ENCODE peak calls at places on chromosomes 16 and 17, in eight cellular contexts. O, J, Q, R, P, F, N and V are unnamed samples. For H3K27me3, the result is how much of the 10 kb centered on the place peaks cover.

GRCh38 chr17:78423961-78424747 is 45.7 kb downstream of the PGS1 start:
- DNase-seq in F (no peak), N (no peak), P (no peak), R (no peak), O (peak), Q (no peak), J (no peak), V (no peak)

GRCh38 chr16:84643677-84644076 is 4.6 kb upstream of the KLHL36 start:
- DNase-seq in J (no peak), Q (no peak), P (no peak), N (no peak), R (no peak), F (no peak), O (peak), V (peak)

GRCh38 chr16:50712568-50712914 is 19.1 kb downstream of the NOD2 start:
- DNase-seq in F (no peak), O (no peak), N (no peak), R (no peak), P (no peak), Q (no peak), J (no peak), V (no peak)

GRCh38 chr17:73090396-73091202 is 1.9 kb downstream of the SLC39A11 start:
- DNase-seq in Q (no peak), N (no peak), R (no peak), F (no peak), P (no peak), O (no peak), J (no peak), V (no peak)

GRCh38 chr16:74601131-74601871 is 5.6 kb downstream of the GLG1 start:
- DNase-seq in O (no peak), R (no peak), F (no peak), N (no peak), J (peak), Q (no peak), P (no peak), V (no peak)

GRCh38 chr17:17844500-17844899 is 7.7 kb upstream of the SREBF1 start:
- DNase-seq in N (no peak), J (no peak), P (no peak), R (no peak), Q (no peak), F (no peak), O (no peak), V (no peak)

GRCh38 chr17:75832164-75832651 is 12.0 kb downstream of the UNC13D start:
- DNase-seq in O (peak), J (peak), R (no peak), P (no peak), Q (no peak), N (peak), F (no peak), V (peak)

GRCh38 chr16:31185339-31185738 is 5.4 kb downstream of the FUS start:
- DNase-seq in F (no peak), Q (no peak), R (no peak), O (no peak), P (no peak), N (no peak), J (no peak), V (no peak)

GRCh38 chr17:17810374-17811248 is 26.2 kb downstream of the SREBF1 start:
- DNase-seq in P (no peak), N (peak), O (peak), Q (no peak), R (no peak), F (no peak), J (no peak), V (no peak)

GRCh38 chr16:84497836-84498610 is 6.4 kb downstream of the MEAK7 start:
- DNase-seq in O (no peak), F (no peak), Q (no peak), N (peak), J (no peak), P (no peak), R (no peak), V (no peak)

GRCh38 chr17:76317535-76317934 is 9.5 kb upstream of the QRICH2 start:
- DNase-seq in J (no peak), Q (no peak), O (no peak), P (no peak), F (no peak), N (no peak), R (no peak), V (no peak)

GRCh38 chr17:39624313-39624712 is 2.4 kb upstream of the PPP1R1B start:
- DNase-seq in Q (no peak), O (no peak), F (no peak), J (no peak), R (no peak), N (no peak), P (no peak), V (no peak)

GRCh38 chr17:31371511-31372097 is 19.9 kb upstream of the RAB11FIP4 start:
- DNase-seq in N (no peak), P (no peak), Q (no peak), O (peak), F (no peak), R (no peak), J (no peak), V (peak)

GRCh38 chr16:3495166-3495565 is at the start of gene C16orf90:
- DNase-seq in F (no peak), R (no peak), O (no peak), P (no peak), J (no peak), Q (no peak), N (no peak), V (no peak)

GRCh38 chr17:6677158-6677831 is 25.7 kb downstream of the C17orf100 start:
- DNase-seq in N (peak), J (no peak), Q (no peak), P (no peak), F (no peak), O (no peak), R (no peak), V (no peak)

GRCh38 chr17:63817736-63818385 is 9.4 kb upstream of the PSMC5 start:
- DNase-seq in P (no peak), J (no peak), Q (no peak), F (no peak), O (no peak), N (peak), R (no peak), V (no peak)

GRCh38 chr17:49157784-49158183 is 25.2 kb downstream of the B4GALNT2 start:
- DNase-seq in N (no peak), Q (no peak), R (no peak), F (no peak), P (no peak), J (peak), O (no peak), V (no peak)

GRCh38 chr16:58128721-58129096 is 472 bp downstream of the CFAP20 start:
- DNase-seq in P (peak), J (no peak), Q (peak), R (no peak), F (no peak), O (no peak), N (peak), V (peak)

GRCh38 chr16:85473326-85473725 is 139.8 kb upstream of the GSE1 start:
- DNase-seq in J (no peak), F (no peak), P (no peak), N (peak), R (no peak), Q (no peak), O (no peak), V (no peak)

GRCh38 chr16:4364196-4365013 is 7.2 kb upstream of the VASN start:
- DNase-seq in N (no peak), Q (no peak), O (no peak), P (no peak), R (no peak), J (no peak), F (no peak), V (no peak)

GRCh38 chr16:77297996-77298637 is 98.9 kb downstream of the SYCE1L start:
- DNase-seq in F (no peak), R (no peak), J (peak), Q (no peak), O (no peak), P (no peak), N (no peak), V (peak)

GRCh38 chr17:42111901-42112551 is 488 bp downstream of the DHX58 start:
- DNase-seq in N (peak), Q (no peak), O (peak), R (no peak), J (no peak), F (no peak), P (no peak), V (peak)

GRCh38 chr16:12337776-12338655 is 361.5 kb downstream of the SNX29 start:
- DNase-seq in Q (no peak), R (no peak), J (peak), O (no peak), N (no peak), F (no peak), P (no peak), V (no peak)

GRCh38 chr16:29775742-29776408 is 2.2 kb upstream of the ZG16 start:
- DNase-seq in F (no peak), J (peak), P (no peak), N (no peak), R (no peak), Q (no peak), O (peak), V (peak)

GRCh38 chr17:6064855-6065254 is 5.3 kb upstream of the WSCD1 start:
- DNase-seq in P (no peak), Q (no peak), R (no peak), O (no peak), J (no peak), N (no peak), F (no peak), V (no peak)

GRCh38 chr16:67278773-67279295 is 498 bp upstream of the PLEKHG4 start:
- DNase-seq in Q (peak), R (no peak), P (no peak), O (no peak), J (no peak), N (peak), F (no peak), V (peak)

GRCh38 chr17:48483471-48484131 is 47.2 kb downstream of the HOXB1 start:
- DNase-seq in F (no peak), Q (no peak), J (peak), R (peak), P (no peak), O (peak), N (peak), V (peak)

GRCh38 chr16:28903344-28904042 is 21.5 kb downstream of the RABEP2 start:
- DNase-seq in P (no peak), O (no peak), R (no peak), N (no peak), F (no peak), Q (no peak), J (no peak), V (no peak)

GRCh38 chr17:49577978-49578893 is 2.6 kb downstream of the NXPH3 start:
- DNase-seq in R (no peak), P (no peak), Q (no peak), F (no peak), O (no peak), N (no peak), J (no peak), V (no peak)

GRCh38 chr16:51939371-51940005 is 607.5 kb downstream of the TOX3 start:
- DNase-seq in P (no peak), O (no peak), Q (no peak), N (no peak), J (no peak), F (no peak), R (no peak), V (no peak)

GRCh38 chr16:17585449-17586080 is 114.8 kb upstream of the XYLT1 start:
- DNase-seq in N (no peak), J (no peak), R (no peak), P (no peak), Q (no peak), O (no peak), F (no peak), V (no peak)

GRCh38 chr17:16354585-16354984 is 1.3 kb upstream of the CENPV start:
- DNase-seq in R (no peak), Q (no peak), N (peak), P (no peak), O (no peak), F (no peak), J (no peak), V (no peak)

GRCh38 chr16:50845296-50845695 is 103.4 kb downstream of the CYLD start:
- DNase-seq in P (no peak), F (no peak), N (no peak), Q (no peak), O (no peak), J (no peak), R (no peak), V (no peak)

GRCh38 chr16:27111486-27111885 is 44.8 kb downstream of the C16orf82 start:
- DNase-seq in F (no peak), R (no peak), O (no peak), Q (no peak), P (no peak), J (no peak), N (no peak), V (no peak)

GRCh38 chr17:9330903-9331272 is 244.7 kb downstream of the STX8 start:
- DNase-seq in J (no peak), O (no peak), R (no peak), Q (no peak), N (no peak), P (no peak), F (no peak), V (no peak)

GRCh38 chr17:9336817-9337216 is 238.8 kb downstream of the STX8 start:
- DNase-seq in P (no peak), F (no peak), O (no peak), Q (no peak), J (no peak), N (no peak), R (no peak), V (no peak)

GRCh38 chr17:9331512-9332163 is 244.0 kb downstream of the STX8 start:
- DNase-seq in O (no peak), R (no peak), F (no peak), J (no peak), Q (no peak), P (no peak), N (peak), V (no peak)

GRCh38 chr17:9332164-9332527 is 243.5 kb downstream of the STX8 start:
- DNase-seq in P (no peak), J (no peak), R (no peak), F (no peak), O (no peak), N (peak), Q (no peak), V (no peak)

DNA sequence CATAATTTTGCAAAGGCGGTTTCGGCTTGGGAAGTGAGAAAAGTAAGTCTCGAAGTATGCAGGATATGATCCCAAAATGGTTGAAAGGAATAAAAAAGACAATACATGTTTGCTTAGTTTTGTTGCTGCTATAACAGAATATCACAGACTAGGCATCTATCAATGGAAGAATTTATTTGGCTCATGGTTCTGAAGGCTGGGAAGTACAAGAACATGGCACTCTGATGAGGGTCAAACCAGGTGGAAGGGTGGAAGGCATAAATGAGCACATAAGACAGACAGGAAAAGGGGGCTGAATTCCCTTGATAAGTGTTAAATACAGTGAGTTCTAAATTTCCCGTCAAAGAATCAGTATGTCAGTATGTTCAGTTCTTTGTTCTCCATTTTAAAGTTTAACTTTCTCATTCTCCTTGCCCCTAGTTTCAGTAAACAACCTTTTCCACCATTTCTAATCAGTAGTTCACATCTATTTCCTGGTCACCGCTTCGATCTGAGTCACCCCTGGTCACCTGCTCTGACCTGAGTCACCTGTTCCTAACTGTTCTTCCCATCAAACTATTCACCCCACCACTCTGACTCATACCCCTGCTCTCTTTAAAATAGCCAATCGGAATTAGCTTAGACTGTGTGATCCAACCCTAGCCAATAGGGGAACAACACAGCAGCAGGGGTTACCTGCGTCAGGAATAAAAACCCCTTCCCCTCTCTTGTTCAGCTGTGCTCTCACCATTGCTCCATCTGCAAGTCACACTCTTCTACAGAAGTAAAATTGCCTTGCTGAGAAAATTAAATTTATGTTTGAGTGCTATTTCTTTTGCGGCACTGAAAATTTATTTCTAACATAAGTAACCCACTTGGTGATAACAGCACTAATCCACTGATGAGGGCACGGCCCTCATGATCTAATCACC is 240.8 kb downstream of the STX8 start:
- DNase-seq in P (no peak), Q (no peak), J (peak), N (peak), O (no peak), F (no peak), R (no peak), V (no peak)
- H3K4me3 ChIP-seq in P (no peak), Q (no peak), J (no peak), N (peak), O (no peak), F (no peak), R (no peak), V (no peak)

GRCh38 chr17:36928450-36929125 is 8.7 kb upstream of the LHX1 start:
- DNase-seq in R (no peak), Q (no peak), O (no peak), N (peak), J (no peak), P (no peak), F (no peak), V (no peak)
- H3K27me3 ChIP-seq in R (half or more), Q (half or more), O (half or more), N (under half), J (under half), P (under half), F (under half), V (under half)

GRCh38 chr17:74433421-74434121 is 1.7 kb downstream of the GPRC5C start:
- DNase-seq in J (peak), Q (no peak), P (peak), N (peak), O (no peak), R (no peak), F (no peak), V (no peak)

GRCh38 chr17:74430385-74430705 is 1.5 kb upstream of the GPRC5C start:
- DNase-seq in J (no peak), N (no peak), P (no peak), Q (no peak), F (no peak), R (no peak), O (no peak), V (no peak)

GRCh38 chr17:74430706-74431567 is 951 bp upstream of the GPRC5C start:
- DNase-seq in N (peak), J (peak), F (peak), Q (peak), R (no peak), P (peak), O (peak), V (peak)

GRCh38 chr17:74431568-74432483 is at the start of gene GPRC5C:
- DNase-seq in J (peak), N (peak), F (no peak), R (no peak), Q (peak), O (no peak), P (peak), V (peak)

GRCh38 chr17:74432484-74433391 is 850 bp downstream of the GPRC5C start:
- DNase-seq in R (no peak), O (no peak), N (peak), F (no peak), Q (no peak), P (no peak), J (peak), V (no peak)
- H3K4me3 ChIP-seq in R (no peak), O (no peak), N (peak), F (peak), Q (peak), P (peak), J (peak), V (no peak)

GRCh38 chr17:44258811-44259351 is 9.1 kb downstream of the SLC4A1 start:
- DNase-seq in Q (no peak), O (no peak), F (no peak), J (no peak), N (no peak), R (no peak), P (no peak), V (no peak)
- H3K27me3 ChIP-seq in Q (under half), O (under half), F (under half), J (under half), N (under half), R (under half), P (under half), V (under half)

DNA sequence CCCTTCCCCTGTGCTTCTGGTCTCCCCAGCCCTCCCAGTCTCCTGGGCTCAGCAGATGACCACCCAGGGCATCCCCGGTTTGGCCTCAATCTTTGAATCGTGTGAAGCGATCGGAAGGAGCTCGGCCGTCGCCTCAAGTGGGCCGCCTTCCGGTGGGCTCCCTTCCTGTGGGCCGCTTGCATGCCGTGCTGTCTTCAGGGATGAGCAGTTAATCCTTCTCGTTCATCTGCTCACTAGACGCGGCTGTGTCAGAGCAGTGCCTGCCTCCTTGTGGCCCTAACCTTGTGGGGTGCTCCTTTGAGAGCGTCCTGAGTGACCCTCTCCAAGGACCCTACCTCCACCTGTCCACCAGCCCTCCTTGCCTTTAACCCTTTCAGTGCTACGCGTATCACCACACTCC is 40.4 kb downstream of the BAIAP2 start:
- DNase-seq in R (no peak), O (no peak), P (no peak), F (no peak), Q (no peak), J (no peak), N (no peak), V (no peak)
- H3K4me3 ChIP-seq in R (no peak), O (no peak), P (no peak), F (no peak), Q (no peak), J (no peak), N (no peak), V (no peak)

GRCh38 chr16:73483076-73483791 is 435.3 kb upstream of the ZFHX3 start:
- DNase-seq in Q (no peak), O (no peak), J (no peak), N (peak), P (no peak), R (no peak), F (no peak), V (no peak)

GRCh38 chr16:73480381-73480780 is 432.5 kb upstream of the ZFHX3 start:
- DNase-seq in N (peak), F (no peak), J (no peak), P (no peak), R (no peak), O (no peak), Q (no peak), V (no peak)

GRCh38 chr16:73483934-73484712 is 436.2 kb upstream of the ZFHX3 start:
- DNase-seq in O (no peak), P (no peak), N (no peak), Q (no peak), J (no peak), F (no peak), R (no peak), V (no peak)
- H3K27me3 ChIP-seq in O (under half), P (under half), N (under half), Q (under half), J (under half), F (under half), R (under half), V (under half)